ENCODE peak calls at places on chromosomes 5 and 9, in four cellular contexts. One of them, this sample, is unnamed.

GRCh38 chr9:114310471-114311450 is 12.1 kb upstream of the ORM1 start:
- DNase-seq in H1: no peak
- DNase-seq in IMR-90: no peak
- DNase-seq in H9: no peak
- DNase-seq in this sample: no peak

GRCh38 chr5:17154211-17154996 is 63.0 kb upstream of the BASP1 start:
- DNase-seq in H1: no peak
- DNase-seq in IMR-90: peak
- DNase-seq in H9: no peak
- DNase-seq in this sample: no peak

GRCh38 chr5:112492291-112492690 is 73.2 kb upstream of the EPB41L4A start:
- DNase-seq in H1: peak
- DNase-seq in IMR-90: peak
- DNase-seq in H9: peak
- DNase-seq in this sample: peak

GRCh38 chr9:87389936-87390335 is 107.7 kb upstream of the DAPK1 start:
- DNase-seq in H1: no peak
- DNase-seq in IMR-90: no peak
- DNase-seq in H9: no peak
- DNase-seq in this sample: no peak

GRCh38 chr5:110109685-110110084 is 420.0 kb downstream of the MAN2A1 start:
- DNase-seq in H1: no peak
- DNase-seq in IMR-90: no peak
- DNase-seq in H9: no peak
- DNase-seq in this sample: no peak

GRCh38 chr5:151107084-151107483 is 26.2 kb upstream of the TNIP1 start:
- DNase-seq in H1: no peak
- DNase-seq in IMR-90: no peak
- DNase-seq in H9: no peak
- DNase-seq in this sample: no peak

GRCh38 chr5:112848116-112848811 is 12.8 kb upstream of the SRP19 start:
- DNase-seq in H1: no peak
- DNase-seq in IMR-90: peak
- DNase-seq in H9: peak
- DNase-seq in this sample: peak

GRCh38 chr9:93059097-93059959 is 827 bp downstream of the SUSD3 start:
- DNase-seq in H1: no peak
- DNase-seq in IMR-90: no peak
- DNase-seq in H9: no peak
- DNase-seq in this sample: no peak

GRCh38 chr5:54547711-54548250 is 30.2 kb downstream of the SNX18 start:
- DNase-seq in H1: no peak
- DNase-seq in IMR-90: peak
- DNase-seq in H9: no peak
- DNase-seq in this sample: no peak

GRCh38 chr5:55897905-55898304 is 46.7 kb downstream of the IL31RA start:
- DNase-seq in H1: no peak
- DNase-seq in IMR-90: peak
- DNase-seq in H9: no peak
- DNase-seq in this sample: no peak

GRCh38 chr9:114674798-114675554 is 7.0 kb downstream of the TEX48 start:
- DNase-seq in H1: no peak
- DNase-seq in IMR-90: peak
- DNase-seq in H9: no peak
- DNase-seq in this sample: no peak

DNA sequence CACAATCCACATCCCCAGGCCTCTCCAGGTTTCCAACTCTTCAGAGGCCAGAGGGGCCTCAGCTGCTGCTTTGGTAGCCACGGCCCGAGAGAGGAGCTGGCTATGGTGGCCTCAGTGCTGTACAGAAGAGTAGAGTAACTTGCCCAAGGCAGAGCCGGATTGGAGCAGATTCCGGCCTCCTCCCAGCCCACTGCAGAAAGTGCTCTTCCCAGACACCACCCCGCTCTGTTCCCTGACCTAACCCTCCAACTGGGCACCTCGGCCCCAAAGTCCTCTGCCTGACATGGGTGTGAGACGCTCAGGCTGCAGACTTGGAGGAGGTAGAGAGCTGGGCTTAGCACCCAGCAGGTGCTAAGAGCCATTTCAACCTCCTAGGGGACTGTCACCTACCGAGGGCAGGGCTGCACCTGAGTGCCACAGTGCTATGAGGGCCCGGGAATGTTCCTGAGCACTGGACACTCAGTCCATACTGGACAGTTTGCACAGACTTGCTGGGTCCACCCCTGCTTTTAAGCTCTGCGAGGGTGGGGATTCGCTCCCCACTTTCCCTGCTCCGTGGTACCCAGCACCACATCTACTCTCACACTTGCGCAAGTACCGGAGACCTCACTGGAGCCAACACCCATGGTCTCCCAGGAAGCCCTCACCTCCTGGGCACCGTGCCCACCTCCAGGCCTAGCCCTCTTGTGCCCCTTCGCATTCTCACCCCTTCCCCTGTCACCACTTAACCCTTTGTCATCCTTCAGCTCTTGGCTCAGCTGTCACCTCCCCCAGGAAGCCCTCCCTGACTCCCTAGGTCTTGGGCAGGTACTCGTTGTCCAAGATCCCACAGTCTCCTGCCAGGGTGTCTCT is 49.7 kb downstream of the DBH start:
- DNase-seq in H1: no peak
- DNase-seq in IMR-90: no peak
- DNase-seq in H9: no peak
- DNase-seq in this sample: no peak
- H3K27ac ChIP-seq in H1: no peak
- H3K27ac ChIP-seq in IMR-90: no peak
- H3K27ac ChIP-seq in H9: no peak
- H3K27ac ChIP-seq in this sample: no peak

DNA sequence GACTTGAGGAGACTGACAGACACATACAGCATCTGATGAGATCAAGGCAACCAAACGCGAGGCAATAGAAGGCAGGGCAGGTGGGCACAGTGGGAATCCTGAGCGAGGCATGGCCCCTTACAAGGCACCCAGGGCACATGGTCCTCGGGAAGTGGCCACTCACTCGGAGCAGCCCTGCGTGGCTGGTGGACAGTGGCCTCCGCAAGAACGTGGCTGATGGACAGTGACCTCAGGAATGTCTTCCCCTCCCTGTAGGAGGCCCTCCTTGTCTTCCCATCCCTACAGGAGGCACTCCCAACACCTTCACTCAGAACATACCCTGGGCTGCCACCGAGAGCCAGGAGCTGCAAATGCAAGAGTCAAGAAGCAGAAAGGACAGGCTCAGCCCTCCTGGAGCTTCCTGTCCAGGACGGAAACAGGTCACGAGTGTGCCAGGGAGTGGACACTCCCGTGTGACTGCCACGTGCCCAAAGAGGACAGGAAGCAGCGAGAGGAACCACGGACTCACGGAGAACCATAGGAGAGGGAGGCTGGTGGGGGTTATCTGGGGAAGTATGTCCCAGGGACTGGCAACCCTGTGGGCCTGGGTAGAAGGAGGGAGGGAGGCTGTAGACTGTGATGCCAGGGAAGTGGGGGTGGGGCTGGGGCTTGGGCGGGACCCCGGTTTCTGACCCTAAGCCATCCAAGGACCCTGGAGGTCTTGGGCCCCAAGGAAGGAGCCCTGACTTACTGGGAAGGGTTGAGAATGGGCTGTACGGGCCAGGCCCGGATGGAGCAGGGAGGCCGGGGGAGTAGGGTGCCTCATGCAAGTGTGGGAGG is 321.9 kb upstream of the IRX4 start:
- DNase-seq in H1: no peak
- DNase-seq in IMR-90: no peak
- DNase-seq in H9: no peak
- DNase-seq in this sample: no peak
- H3K23ac ChIP-seq in H1: no peak
- H3K23ac ChIP-seq in IMR-90: no peak
- H3K23ac ChIP-seq in H9: no peak
- H3K23ac ChIP-seq in this sample: peak

GRCh38 chr9:133562611-133563285 is 28.2 kb downstream of the ADAMTSL2 start:
- DNase-seq in H1: no peak
- DNase-seq in IMR-90: no peak
- DNase-seq in H9: no peak
- DNase-seq in this sample: no peak

GRCh38 chr9:133561976-133562554 is 27.6 kb downstream of the ADAMTSL2 start:
- DNase-seq in H1: no peak
- DNase-seq in IMR-90: no peak
- DNase-seq in H9: no peak
- DNase-seq in this sample: no peak

GRCh38 chr9:133564451-133564850 is 29.9 kb downstream of the ADAMTSL2 start:
- DNase-seq in H1: no peak
- DNase-seq in IMR-90: no peak
- DNase-seq in H9: no peak
- DNase-seq in this sample: no peak

GRCh38 chr9:133560944-133561343 is 26.4 kb downstream of the ADAMTSL2 start:
- DNase-seq in H1: no peak
- DNase-seq in IMR-90: no peak
- DNase-seq in H9: no peak
- DNase-seq in this sample: no peak

GRCh38 chr9:133563286-133564213 is 29.0 kb downstream of the ADAMTSL2 start:
- DNase-seq in H1: no peak
- DNase-seq in IMR-90: peak
- DNase-seq in H9: no peak
- DNase-seq in this sample: no peak
- H3K18ac ChIP-seq in H1: peak
- H3K18ac ChIP-seq in IMR-90: no peak
- H3K18ac ChIP-seq in H9: no peak
- H3K18ac ChIP-seq in this sample: peak

GRCh38 chr9:77194423-77194822 is 17.1 kb downstream of the VPS13A start:
- DNase-seq in H1: no peak
- DNase-seq in IMR-90: peak
- DNase-seq in H9: no peak
- DNase-seq in this sample: no peak
- H3K27ac ChIP-seq in H1: no peak
- H3K27ac ChIP-seq in IMR-90: no peak
- H3K27ac ChIP-seq in H9: no peak
- H3K27ac ChIP-seq in this sample: no peak

GRCh38 chr9:89339807-89340206 is 21.5 kb downstream of the SECISBP2 start:
- DNase-seq in H1: no peak
- DNase-seq in IMR-90: no peak
- DNase-seq in H9: no peak
- DNase-seq in this sample: no peak

GRCh38 chr9:89340332-89340731 is 22.0 kb downstream of the SECISBP2 start:
- DNase-seq in H1: no peak
- DNase-seq in IMR-90: no peak
- DNase-seq in H9: no peak
- DNase-seq in this sample: no peak

GRCh38 chr9:89345476-89345875 is 27.2 kb downstream of the SECISBP2 start:
- DNase-seq in H1: no peak
- DNase-seq in IMR-90: no peak
- DNase-seq in H9: no peak
- DNase-seq in this sample: no peak

GRCh38 chr9:89342213-89342612 is 23.9 kb downstream of the SECISBP2 start:
- DNase-seq in H1: no peak
- DNase-seq in IMR-90: no peak
- DNase-seq in H9: no peak
- DNase-seq in this sample: no peak

GRCh38 chr9:89342948-89343347 is 24.6 kb downstream of the SECISBP2 start:
- DNase-seq in H1: no peak
- DNase-seq in IMR-90: peak
- DNase-seq in H9: no peak
- DNase-seq in this sample: no peak
- H3K23ac ChIP-seq in H1: no peak
- H3K23ac ChIP-seq in IMR-90: no peak
- H3K23ac ChIP-seq in H9: no peak
- H3K23ac ChIP-seq in this sample: no peak

DNA sequence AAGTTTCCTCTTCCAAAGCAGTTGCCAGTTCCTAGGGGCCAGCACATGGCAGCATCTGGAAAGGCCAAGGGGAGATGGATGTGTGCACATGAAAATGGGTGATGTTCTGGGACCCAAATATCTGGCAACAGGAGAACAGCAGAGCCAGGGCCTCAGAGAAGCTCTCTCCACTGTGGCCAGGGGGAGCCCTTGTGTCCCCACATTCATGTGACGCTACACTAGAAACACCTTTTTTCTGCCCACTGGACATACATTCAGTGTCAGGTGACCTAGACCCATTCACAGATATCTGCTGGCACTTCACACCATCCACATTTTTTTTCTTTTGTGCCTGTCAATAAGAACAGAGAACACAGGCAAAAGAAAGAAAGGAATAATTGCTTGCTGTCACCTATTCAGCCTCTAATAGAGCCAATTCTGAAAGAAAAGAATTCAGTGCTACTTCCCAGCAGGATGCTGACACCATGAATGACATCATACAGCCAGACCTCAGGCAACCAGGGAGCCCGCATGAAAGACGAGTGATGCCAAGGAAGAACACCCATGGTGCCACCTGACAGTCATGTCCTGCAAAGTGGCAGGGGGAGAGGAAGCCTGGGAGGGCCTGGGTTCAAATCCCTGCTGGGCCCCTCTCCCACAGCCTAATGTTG is 205.1 kb upstream of the TAS2R1 start:
- DNase-seq in H1: no peak
- DNase-seq in IMR-90: no peak
- DNase-seq in H9: peak
- DNase-seq in this sample: peak
- H3K18ac ChIP-seq in H1: peak
- H3K18ac ChIP-seq in IMR-90: no peak
- H3K18ac ChIP-seq in H9: no peak
- H3K18ac ChIP-seq in this sample: no peak

GRCh38 chr5:65066787-65067506 is 298.2 kb downstream of the CWC27 start:
- DNase-seq in H1: no peak
- DNase-seq in IMR-90: no peak
- DNase-seq in H9: no peak
- DNase-seq in this sample: no peak
- H3K27ac ChIP-seq in H1: no peak
- H3K27ac ChIP-seq in IMR-90: no peak
- H3K27ac ChIP-seq in H9: no peak
- H3K27ac ChIP-seq in this sample: no peak

This sample was measured in neuronal stem cell.